ENCODE peak calls at places on chromosomes 16 and 17, in six cellular contexts. I is cardiac muscle cell; J is activated CD8-positive, alpha-beta memory T cell treated with anti-CD3 and anti-CD28 coated beads, Interleukin-2, amount 50 U/mL, for 48 hours; X is Caki2; O is NCI-H1930; M is COLO829. U is an unnamed sample.

GRCh38 chr16:88768041-88768876 is 16.8 kb downstream of the PIEZO1 start:
- DNase-seq in I (peak), J (no peak), X (no peak), O (no peak), M (no peak), U (peak)

GRCh38 chr17:34378664-34379101 is 15.7 kb upstream of the CCL1 start:
- DNase-seq in I (no peak), J (peak), X (no peak), O (no peak), M (no peak), U (no peak)

GRCh38 chr17:63039342-63039741 is 73.3 kb downstream of the TANC2 start:
- DNase-seq in I (no peak), J (no peak), X (no peak), O (no peak), M (no peak), U (no peak)

GRCh38 chr16:30950516-30951073 is 1.7 kb downstream of the ORAI3 start:
- DNase-seq in I (no peak), J (no peak), X (no peak), O (no peak), M (no peak), U (no peak)

GRCh38 chr17:2011421-2012371 is 13.4 kb downstream of the RTN4RL1 start:
- DNase-seq in I (peak), J (no peak), X (peak), O (no peak), M (no peak), U (no peak)

GRCh38 chr17:82302991-82303943 is 14.1 kb downstream of the CD7 start:
- DNase-seq in I (no peak), J (no peak), X (no peak), O (no peak), M (no peak), U (peak)

GRCh38 chr16:16042076-16042475 is 92.7 kb downstream of the ABCC1 start:
- DNase-seq in I (peak), J (no peak), X (no peak), O (no peak), M (no peak), U (no peak)

GRCh38 chr17:29589524-29590260 is at the start of gene GIT1:
- DNase-seq in I (peak), J (peak), X (peak), O (peak), M (peak), U (peak)

GRCh38 chr17:78517421-78517820 is 59.8 kb downstream of the DNAH17 start:
- DNase-seq in I (peak), J (no peak), X (no peak), O (no peak), M (no peak), U (no peak)

U was measured in glutamatergic neuron.